ENCODE peak calls at places on chromosome 18, in four cellular contexts. One of them, this sample, is unnamed.

GRCh38 chr18:70420151-70420898 is 131.5 kb downstream of the SOCS6 start:
- DNase-seq in H1: no peak
- DNase-seq in H9: no peak
- DNase-seq in IMR-90: peak
- DNase-seq in this sample: no peak

GRCh38 chr18:32271649-32272324 is 81.9 kb downstream of the MEP1B start:
- DNase-seq in H1: no peak
- DNase-seq in H9: no peak
- DNase-seq in IMR-90: peak
- DNase-seq in this sample: peak

GRCh38 chr18:7844017-7844416 is 276.9 kb downstream of the PTPRM start:
- DNase-seq in H1: no peak
- DNase-seq in H9: no peak
- DNase-seq in IMR-90: peak
- DNase-seq in this sample: no peak

GRCh38 chr18:57574866-57575265 is 11.6 kb downstream of the FECH start:
- DNase-seq in H1: no peak
- DNase-seq in H9: no peak
- DNase-seq in IMR-90: no peak
- DNase-seq in this sample: no peak

GRCh38 chr18:48575658-48576453 is 37.0 kb downstream of the CTIF start:
- DNase-seq in H1: no peak
- DNase-seq in H9: no peak
- DNase-seq in IMR-90: no peak
- DNase-seq in this sample: no peak

GRCh38 chr18:54359233-54359632 is 1.5 kb downstream of the C18orf54 start:
- DNase-seq in H1: no peak
- DNase-seq in H9: no peak
- DNase-seq in IMR-90: peak
- DNase-seq in this sample: no peak

GRCh38 chr18:41940506-41941215 is 14.4 kb upstream of the PIK3C3 start:
- DNase-seq in H1: no peak
- DNase-seq in H9: peak
- DNase-seq in IMR-90: peak
- DNase-seq in this sample: peak

GRCh38 chr18:7725473-7725872 is 158.4 kb downstream of the PTPRM start:
- DNase-seq in H1: no peak
- DNase-seq in H9: no peak
- DNase-seq in IMR-90: no peak
- DNase-seq in this sample: no peak

GRCh38 chr18:22846088-22846683 is 86.9 kb upstream of the RBBP8 start:
- DNase-seq in H1: no peak
- DNase-seq in H9: no peak
- DNase-seq in IMR-90: peak
- DNase-seq in this sample: no peak

GRCh38 chr18:24734058-24734457 is 273.6 kb downstream of the HRH4 start:
- DNase-seq in H1: peak
- DNase-seq in H9: peak
- DNase-seq in IMR-90: no peak
- DNase-seq in this sample: peak

DNA sequence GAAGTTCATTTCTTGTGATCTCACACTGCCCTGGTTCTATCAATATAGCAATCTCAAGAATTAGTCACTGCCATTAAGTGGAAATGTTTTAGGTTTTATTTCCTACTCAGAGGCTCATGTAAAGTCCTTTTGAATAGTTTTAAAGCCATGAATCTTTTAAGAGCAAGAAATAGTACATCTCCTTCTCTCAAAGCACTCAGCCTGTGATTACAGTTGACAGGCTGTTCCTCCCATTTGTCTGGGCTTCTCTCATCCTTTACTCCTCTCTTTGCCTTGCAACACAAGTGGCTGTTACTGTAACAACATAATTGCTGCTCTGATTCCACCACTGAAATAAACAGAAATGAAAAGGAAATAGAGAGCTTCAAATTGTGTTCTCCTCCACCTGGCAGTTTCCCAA is 18.4 kb downstream of the GRP start:
- DNase-seq in H1: no peak
- DNase-seq in H9: no peak
- DNase-seq in IMR-90: no peak
- DNase-seq in this sample: no peak
- H3K23ac ChIP-seq in H1: no peak
- H3K23ac ChIP-seq in H9: no peak
- H3K23ac ChIP-seq in IMR-90: no peak
- H3K23ac ChIP-seq in this sample: no peak

DNA sequence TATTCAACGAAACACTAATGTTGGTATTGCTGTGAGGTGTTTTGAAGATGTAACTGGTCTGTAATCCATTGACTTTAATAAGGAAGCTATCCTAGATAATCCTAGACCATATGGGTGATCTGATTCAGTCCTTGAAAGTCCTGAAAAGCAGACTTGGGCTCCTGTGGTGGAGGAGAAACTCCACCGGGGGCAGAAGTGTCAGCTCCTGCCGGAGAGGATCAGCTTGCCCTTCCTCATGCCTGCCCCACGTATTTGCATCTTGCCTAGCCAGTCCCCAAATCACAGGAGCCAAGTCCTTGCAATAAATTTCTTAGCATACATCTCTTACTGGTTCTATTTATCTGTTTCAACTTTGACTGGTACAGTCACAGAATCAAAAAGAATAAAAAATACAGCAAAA is 144.2 kb upstream of the DLGAP1 start:
- DNase-seq in H1: no peak
- DNase-seq in H9: peak
- DNase-seq in IMR-90: no peak
- DNase-seq in this sample: peak
- H3K56ac ChIP-seq in H1: no peak
- H3K56ac ChIP-seq in H9: no peak
- H3K56ac ChIP-seq in IMR-90: no peak
- H3K56ac ChIP-seq in this sample: no peak

DNA sequence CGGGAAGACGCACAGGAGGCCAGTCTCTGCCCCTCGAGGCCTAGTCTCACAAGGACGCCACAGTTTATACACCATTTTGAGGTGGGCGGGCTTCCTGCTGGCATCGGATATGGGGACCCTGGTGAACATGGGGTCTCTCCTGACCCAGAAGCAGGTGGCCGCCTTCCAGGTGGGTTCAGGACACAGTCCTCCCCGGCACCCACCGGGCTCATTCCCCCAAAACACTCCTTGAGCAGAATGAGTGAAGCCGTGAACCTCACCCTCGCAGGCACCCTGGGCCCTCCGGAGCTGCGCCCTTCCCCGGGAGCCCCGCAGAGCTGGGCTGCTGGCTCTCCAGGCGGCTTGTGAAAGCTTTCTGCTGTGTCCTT is 6.5 kb downstream of the NFATC1 start:
- DNase-seq in H1: no peak
- DNase-seq in H9: no peak
- DNase-seq in IMR-90: no peak
- DNase-seq in this sample: no peak
- H3K23ac ChIP-seq in H1: no peak
- H3K23ac ChIP-seq in H9: no peak
- H3K23ac ChIP-seq in IMR-90: no peak
- H3K23ac ChIP-seq in this sample: no peak

GRCh38 chr18:65907281-65907680 is 156.5 kb downstream of the CDH7 start:
- DNase-seq in H1: no peak
- DNase-seq in H9: no peak
- DNase-seq in IMR-90: no peak
- DNase-seq in this sample: peak
- H3K56ac ChIP-seq in H1: no peak
- H3K56ac ChIP-seq in H9: no peak
- H3K56ac ChIP-seq in IMR-90: no peak
- H3K56ac ChIP-seq in this sample: no peak

This sample was measured in mesendoderm.